ENCODE peak calls at places on chromosomes 6 and 20, in four cellular contexts. One of them, this sample, is unnamed.

GRCh38 chr6:148470606-148471299 is 128.1 kb downstream of the SASH1 start:
- DNase-seq in K562: no peak
- DNase-seq in HepG2: no peak
- DNase-seq in GM12878: no peak
- DNase-seq in this sample: no peak

GRCh38 chr20:31790401-31790800 is 28.8 kb upstream of the MYLK2 start:
- DNase-seq in GM12878: no peak
- DNase-seq in HepG2: no peak
- DNase-seq in K562: no peak
- DNase-seq in this sample: no peak

GRCh38 chr6:44051516-44051915 is 75.7 kb downstream of the MRPL14 start:
- DNase-seq in K562: no peak
- DNase-seq in HepG2: no peak
- DNase-seq in GM12878: no peak
- DNase-seq in this sample: no peak

GRCh38 chr6:36627801-36628246 is 33.7 kb downstream of the SRSF3 start:
- DNase-seq in HepG2: no peak
- DNase-seq in K562: no peak
- DNase-seq in GM12878: no peak
- DNase-seq in this sample: no peak

GRCh38 chr20:44792794-44793193 is 17.6 kb downstream of the RIMS4 start:
- DNase-seq in GM12878: no peak
- DNase-seq in K562: no peak
- DNase-seq in HepG2: no peak
- DNase-seq in this sample: no peak

GRCh38 chr6:37092851-37093727 is 76.9 kb upstream of the PIM1 start:
- DNase-seq in GM12878: no peak
- DNase-seq in HepG2: no peak
- DNase-seq in K562: no peak
- DNase-seq in this sample: no peak

GRCh38 chr6:89711801-89712200 is 73.3 kb upstream of the LYRM2 start:
- DNase-seq in GM12878: no peak
- DNase-seq in K562: no peak
- DNase-seq in HepG2: no peak
- DNase-seq in this sample: no peak

GRCh38 chr6:88870728-88871330 is 92.6 kb downstream of the RNGTT start:
- DNase-seq in GM12878: peak
- DNase-seq in K562: peak
- DNase-seq in HepG2: peak
- DNase-seq in this sample: peak

GRCh38 chr6:34867484-34867883 is 20.4 kb downstream of the TAF11 start:
- DNase-seq in K562: no peak
- DNase-seq in GM12878: no peak
- DNase-seq in HepG2: peak
- DNase-seq in this sample: no peak

GRCh38 chr6:125511809-125512341 is 210.1 kb upstream of the HDDC2 start:
- DNase-seq in HepG2: peak
- DNase-seq in K562: no peak
- DNase-seq in GM12878: no peak
- DNase-seq in this sample: no peak

GRCh38 chr20:53676987-53677386 is 83.3 kb upstream of the ZNF217 start:
- DNase-seq in HepG2: no peak
- DNase-seq in K562: no peak
- DNase-seq in GM12878: no peak
- DNase-seq in this sample: no peak

GRCh38 chr20:53678315-53678989 is 84.8 kb upstream of the ZNF217 start:
- DNase-seq in K562: no peak
- DNase-seq in GM12878: no peak
- DNase-seq in HepG2: no peak
- DNase-seq in this sample: no peak

GRCh38 chr20:53679597-53680309 is 86.1 kb upstream of the ZNF217 start:
- DNase-seq in K562: no peak
- DNase-seq in HepG2: peak
- DNase-seq in GM12878: no peak
- DNase-seq in this sample: no peak

GRCh38 chr20:53677447-53678314 is 84.0 kb upstream of the ZNF217 start:
- DNase-seq in GM12878: no peak
- DNase-seq in K562: peak
- DNase-seq in HepG2: peak
- DNase-seq in this sample: peak

GRCh38 chr20:53678990-53679596 is 85.5 kb upstream of the ZNF217 start:
- DNase-seq in GM12878: no peak
- DNase-seq in HepG2: peak
- DNase-seq in K562: no peak
- DNase-seq in this sample: no peak
- TF ChIP-seq FOXK2 in GM12878: no peak
- TF ChIP-seq FOXK2 in HepG2: no peak
- TF ChIP-seq FOXK2 in K562: no peak
- TF ChIP-seq FOXK2 in this sample: no peak

GRCh38 chr6:38138374-38138773 is 318.8 kb downstream of the ZFAND3 start:
- DNase-seq in HepG2: no peak
- DNase-seq in K562: no peak
- DNase-seq in GM12878: no peak
- DNase-seq in this sample: no peak
- TF ChIP-seq BHLHE40 in HepG2: no peak
- TF ChIP-seq BHLHE40 in K562: no peak
- TF ChIP-seq BHLHE40 in GM12878: no peak
- TF ChIP-seq BHLHE40 in this sample: no peak

DNA sequence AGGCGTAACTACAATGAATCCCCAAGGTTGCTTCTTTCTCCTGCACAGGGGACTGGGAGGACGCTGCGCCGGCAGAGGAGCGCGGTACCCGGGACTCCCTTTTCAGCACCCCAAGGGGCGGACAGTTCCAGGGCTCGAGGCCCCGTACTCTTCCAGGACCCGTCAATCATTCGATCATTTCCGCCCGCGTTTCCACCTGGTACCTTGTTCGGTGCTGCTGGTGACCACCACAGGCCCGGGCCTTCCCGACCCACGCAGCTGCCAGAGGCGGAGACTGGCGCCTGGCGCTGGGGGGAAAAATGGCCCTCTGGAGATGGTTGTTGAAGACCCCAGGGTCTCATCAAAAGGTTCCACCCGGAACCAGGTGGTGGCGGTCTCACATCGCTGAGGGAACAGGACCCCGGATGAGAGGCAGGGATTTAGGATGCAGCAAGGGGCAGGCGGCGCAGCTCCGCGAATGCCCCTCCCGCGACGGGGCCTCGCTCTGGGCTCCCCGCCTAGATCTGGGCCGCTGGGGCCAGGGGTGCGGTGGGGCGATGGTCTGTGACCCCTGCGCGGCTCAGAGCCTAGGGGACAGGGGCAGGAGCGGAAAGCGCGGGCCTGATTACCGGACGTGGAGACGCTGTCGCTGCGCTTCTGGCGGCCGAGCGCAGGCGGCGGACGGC is 744 bp downstream of the VSX1 start:
- DNase-seq in HepG2: no peak
- DNase-seq in K562: peak
- DNase-seq in GM12878: no peak
- DNase-seq in this sample: no peak
- TF ChIP-seq TARDBP in HepG2: no peak
- TF ChIP-seq TARDBP in K562: no peak
- TF ChIP-seq TARDBP in GM12878: no peak
- TF ChIP-seq TARDBP in this sample: no peak

DNA sequence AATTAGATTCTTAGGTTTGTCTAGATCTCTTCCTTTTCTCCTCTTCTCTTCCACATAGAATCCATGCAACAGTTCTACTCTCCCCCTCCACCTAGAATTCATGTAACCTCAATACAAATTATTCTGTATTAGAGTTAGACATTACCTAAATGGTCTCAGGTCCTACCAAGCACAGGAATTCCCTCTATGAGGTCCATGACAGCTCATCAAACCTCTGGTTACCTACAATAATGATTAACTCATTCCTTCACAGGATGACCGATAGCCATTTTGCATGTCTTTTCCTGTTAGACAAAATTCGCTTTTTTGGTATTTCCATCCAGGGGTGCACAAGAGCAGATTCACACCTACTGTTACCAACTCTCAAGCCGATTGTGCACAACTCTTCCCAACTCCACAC is 27.4 kb upstream of the BMP2 start:
- DNase-seq in HepG2: no peak
- DNase-seq in GM12878: no peak
- DNase-seq in K562: no peak
- DNase-seq in this sample: no peak
- TF ChIP-seq FOXK2 in HepG2: no peak
- TF ChIP-seq FOXK2 in GM12878: no peak
- TF ChIP-seq FOXK2 in K562: no peak
- TF ChIP-seq FOXK2 in this sample: no peak